ENCODE peak calls at places on chromosomes 6 and 20, in nine cellular contexts. I, Z, V, L, C, D, O, W and T are unnamed samples.
A peak's percentile ranks its signal among the peaks of the same experiment; 100 is the strongest.

GRCh38 chr6:21476054-21476552 is 117.4 kb upstream of the SOX4 start:
- DNase-seq in W (no peak), V (no peak), L (no peak), O (no peak), D (no peak), I (no peak), C (no peak), Z (no peak), T (no peak)

GRCh38 chr6:141653590-141653989 is 479.1 kb upstream of the GJE1 start:
- DNase-seq in L (no peak), Z (no peak), O (peak; percentile 2), W (peak; percentile 17), D (no peak), C (no peak), I (no peak), V (no peak), T (peak; percentile 39)

GRCh38 chr6:138188278-138188923 is 26.7 kb downstream of the ARFGEF3 start:
- DNase-seq in W (peak; percentile 75), V (no peak), Z (no peak), D (peak; percentile 50), I (no peak), O (no peak), L (no peak), C (no peak), T (no peak)

GRCh38 chr6:137489410-137490371 is 4.5 kb downstream of the OLIG3 start:
- DNase-seq in C (no peak), D (no peak), W (no peak), Z (no peak), I (no peak), L (no peak), V (no peak), O (no peak), T (no peak)

GRCh38 chr6:16324622-16325225 is 86.3 kb downstream of the GMPR start:
- DNase-seq in W (no peak), D (no peak), I (no peak), L (no peak), O (peak; percentile 58), V (no peak), Z (peak; percentile 46), C (no peak), T (no peak)

GRCh38 chr20:14497004-14497403 is 159.6 kb upstream of the FLRT3 start:
- DNase-seq in Z (no peak), I (no peak), W (no peak), C (no peak), O (no peak), L (no peak), D (no peak), V (no peak), T (no peak)

GRCh38 chr6:10441004-10441654 is 26.3 kb upstream of the TFAP2A start:
- DNase-seq in I (no peak), D (no peak), C (no peak), Z (peak; percentile 87), V (peak; percentile 93), W (peak; percentile 99), L (no peak), O (peak; percentile 62), T (peak; percentile 98)

GRCh38 chr6:6752129-6752528 is 163.6 kb downstream of the LY86 start:
- DNase-seq in Z (peak; percentile 41), O (no peak), I (no peak), C (no peak), L (no peak), D (peak; percentile 43), V (no peak), W (no peak), T (no peak)

GRCh38 chr20:6819599-6819998 is 52.1 kb downstream of the BMP2 start:
- DNase-seq in L (no peak), D (peak; percentile 64), V (no peak), I (no peak), Z (no peak), O (no peak), C (no peak), W (peak; percentile 49), T (peak; percentile 42)

GRCh38 chr6:170423814-170424633 is 117.5 kb downstream of the FAM120B start:
- DNase-seq in V (no peak), O (no peak), D (no peak), W (no peak), Z (no peak), C (no peak), I (no peak), L (no peak), T (no peak)

GRCh38 chr6:4970739-4971395 is 33.0 kb downstream of the RPP40 start:
- DNase-seq in O (no peak), L (no peak), V (no peak), Z (no peak), I (no peak), C (no peak), D (no peak), W (no peak), T (no peak)

GRCh38 chr20:4161447-4162251 is 146.3 kb upstream of the RNF24 start:
- DNase-seq in C (no peak), W (peak; percentile 73), I (no peak), L (peak; percentile 62), V (no peak), O (no peak), D (peak; percentile 82), Z (no peak), T (peak; percentile 60)

GRCh38 chr20:10476319-10476724 is 41.2 kb downstream of the SLX4IP start:
- DNase-seq in C (no peak), D (peak; percentile 27), O (peak; percentile 16), Z (peak; percentile 51), V (peak; percentile 53), I (no peak), W (no peak), L (no peak), T (no peak)

GRCh38 chr6:55917756-55918415 is 42.5 kb upstream of the BMP5 start:
- DNase-seq in O (peak; percentile 76), C (no peak), Z (peak; percentile 48), D (no peak), L (no peak), V (no peak), I (no peak), W (no peak), T (no peak)

GRCh38 chr6:162177733-162178132 is 549.8 kb downstream of the PRKN start:
- DNase-seq in L (no peak), V (no peak), W (no peak), I (no peak), D (no peak), Z (no peak), C (no peak), O (peak; percentile 49), T (peak; percentile 10)
- TF ChIP-seq CTCF in L (no peak), V (no peak), W (no peak), I (peak; percentile 31), D (no peak), Z (no peak), C (peak; percentile 62), O (peak; percentile 49), T (peak; percentile 12)

DNA sequence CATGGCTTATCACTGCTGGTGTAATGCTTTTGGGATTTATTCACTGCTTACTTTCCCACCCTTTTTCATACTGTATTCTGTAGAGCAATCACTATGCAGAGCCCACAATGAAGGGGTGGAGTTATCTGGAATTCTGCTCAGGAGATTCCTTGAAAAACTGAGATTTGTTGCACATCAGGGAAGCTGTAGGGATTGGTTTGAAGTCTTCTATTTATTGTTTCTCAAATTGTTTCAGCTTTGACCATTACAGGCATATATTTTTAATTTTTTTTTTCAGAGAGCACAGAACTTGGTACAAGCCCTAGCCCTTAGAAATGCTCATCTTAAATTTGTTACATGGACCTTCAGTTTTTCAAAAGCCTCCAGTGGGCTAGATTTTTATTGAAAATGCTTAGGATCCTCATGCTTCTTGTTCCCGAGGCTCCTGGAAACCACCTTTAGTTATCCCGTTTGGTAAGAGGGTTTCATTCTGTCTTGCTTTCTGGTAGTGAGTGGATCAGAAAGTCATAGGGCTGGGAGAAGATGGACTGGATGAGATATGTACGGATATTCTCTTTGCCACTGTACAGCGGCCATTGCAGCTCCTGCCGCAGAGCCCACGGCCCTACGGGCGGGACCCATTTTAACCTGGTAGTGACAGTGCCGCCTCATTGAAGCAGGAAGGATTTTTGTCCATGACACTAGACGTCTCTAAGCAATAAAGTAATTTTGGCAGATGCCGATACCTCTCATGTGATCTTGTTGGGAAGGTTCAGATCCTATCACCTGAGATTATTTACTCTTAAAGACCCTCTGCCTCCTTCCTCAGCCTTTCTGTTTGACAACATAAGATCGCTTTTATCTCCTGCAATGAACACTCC is 45.3 kb upstream of the ZNF184 start:
- DNase-seq in L (no peak), I (no peak), Z (no peak), W (no peak), O (no peak), C (no peak), V (no peak), D (peak; percentile 31), T (peak; percentile 43)
- TF ChIP-seq CTCF in L (no peak), I (no peak), Z (no peak), W (no peak), O (no peak), C (no peak), V (no peak), D (no peak), T (no peak)

DNA sequence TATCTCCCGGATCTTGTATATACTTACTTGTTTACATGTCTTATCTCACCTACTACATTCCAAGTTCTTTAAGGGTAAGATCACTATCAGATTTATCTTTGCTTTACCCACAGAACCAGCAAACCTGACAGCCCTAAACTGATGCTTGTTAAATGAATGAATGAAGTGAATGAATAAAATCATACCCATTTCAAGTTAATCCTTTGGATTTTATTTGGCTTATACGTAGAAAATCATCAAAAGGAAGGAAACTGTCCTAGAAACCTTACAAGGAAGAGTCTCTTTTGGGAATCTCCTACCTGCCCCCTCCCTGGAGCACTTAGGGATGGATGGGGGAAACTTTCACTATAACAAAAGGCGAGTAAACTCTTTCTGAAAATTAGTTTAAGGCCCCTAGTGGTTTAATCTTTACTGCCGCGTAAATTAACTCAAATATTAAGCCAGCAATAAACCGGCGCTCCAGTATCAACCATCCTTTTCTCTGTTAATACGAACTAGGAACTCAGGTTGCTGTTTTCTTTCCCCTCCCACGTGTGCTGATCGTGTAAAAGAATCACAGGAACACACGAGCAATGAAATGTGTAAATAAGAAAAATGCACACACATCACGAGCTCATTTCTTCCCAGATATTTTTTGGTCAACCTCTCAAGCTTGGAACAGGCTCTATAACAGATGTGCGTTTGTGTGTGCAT is 1.2 kb upstream of the UTRN start:
- DNase-seq in D (no peak), W (peak; percentile 14), C (no peak), I (no peak), Z (peak; percentile 44), V (peak; percentile 35), L (no peak), O (peak; percentile 37), T (no peak)
- TF ChIP-seq CTCF in D (no peak), W (peak; percentile 22), C (no peak), I (peak; percentile 15), Z (peak; percentile 33), V (peak; percentile 69), L (peak; percentile 16), O (peak; percentile 23), T (no peak)

GRCh38 chr6:40674170-40674569 is 87.0 kb upstream of the LRFN2 start:
- DNase-seq in O (no peak), W (no peak), I (no peak), L (no peak), C (no peak), Z (no peak), D (no peak), V (no peak), T (no peak)

GRCh38 chr6:40671338-40672050 is 84.3 kb upstream of the LRFN2 start:
- DNase-seq in C (no peak), V (no peak), Z (no peak), O (no peak), D (peak; percentile 21), W (no peak), L (no peak), I (no peak), T (peak; percentile 50)

GRCh38 chr6:40668203-40668602 is 81.0 kb upstream of the LRFN2 start:
- DNase-seq in I (no peak), V (no peak), Z (no peak), C (no peak), O (no peak), D (no peak), L (no peak), W (no peak), T (no peak)

GRCh38 chr6:40672118-40672517 is 85.0 kb upstream of the LRFN2 start:
- DNase-seq in V (no peak), L (no peak), I (no peak), C (no peak), D (no peak), Z (no peak), O (no peak), W (no peak), T (no peak)
- TF ChIP-seq CTCF in V (peak; percentile 13), L (no peak), I (no peak), C (peak; percentile 25), D (no peak), Z (no peak), O (no peak), W (no peak), T (no peak)